ENCODE peak calls at places on chromosomes 12 and 14, in seven cellular contexts. A, B, I, Y, O, X and U are unnamed samples.

GRCh38 chr14:51342226-51342625 is 102.2 kb downstream of the TMX1 start:
- DNase-seq in I (no peak), X (no peak), B (peak; percentile 16), A (peak; percentile 56), Y (no peak), O (no peak), U (no peak)

GRCh38 chr12:128613821-128614220 is 209.9 kb downstream of the SLC15A4 start:
- DNase-seq in O (no peak), A (no peak), I (no peak), X (no peak), Y (no peak), B (no peak), U (no peak)

GRCh38 chr14:73903028-73903427 is 16.4 kb downstream of the ZNF410 start:
- DNase-seq in I (no peak), O (no peak), Y (no peak), A (peak; percentile 35), X (no peak), B (no peak), U (no peak)

GRCh38 chr12:49059385-49060232 is 985 bp downstream of the KMT2D start:
- DNase-seq in X (peak; percentile 38), Y (peak; percentile 74), A (no peak), O (no peak), B (peak; percentile 40), I (no peak), U (no peak)

GRCh38 chr12:114238808-114239207 is 167.1 kb downstream of the TBX5 start:
- DNase-seq in B (no peak), A (no peak), O (peak; percentile 45), X (peak; percentile 2), I (no peak), Y (no peak), U (peak; percentile 72)

GRCh38 chr14:94342334-94342934 is 19.3 kb upstream of the SERPINA6 start:
- DNase-seq in A (peak; percentile 99), X (peak; percentile 94), Y (peak; percentile 76), B (peak; percentile 80), O (peak; percentile 84), I (no peak), U (peak; percentile 92)

GRCh38 chr14:42192659-42193425 is 586.2 kb downstream of the LRFN5 start:
- DNase-seq in B (peak; percentile 17), I (no peak), O (no peak), X (no peak), A (peak; percentile 98), Y (no peak), U (no peak)

GRCh38 chr12:66393890-66394289 is 91.6 kb downstream of the HELB start:
- DNase-seq in X (no peak), I (peak; percentile 29), O (no peak), Y (no peak), A (no peak), B (no peak), U (no peak)

GRCh38 chr14:93959239-93960107 is 16.9 kb downstream of the ASB2 start:
- DNase-seq in A (peak; percentile 95), O (no peak), X (peak; percentile 73), Y (peak; percentile 93), B (peak; percentile 92), I (peak; percentile 93), U (peak; percentile 68)

GRCh38 chr14:77023001-77023996 is 5.2 kb downstream of the IRF2BPL start:
- DNase-seq in X (peak; percentile 91), B (no peak), O (no peak), A (peak; percentile 38), Y (no peak), I (no peak), U (peak; percentile 68)

GRCh38 chr12:118355838-118356237 is 16.9 kb downstream of the TAOK3 start:
- DNase-seq in A (no peak), X (no peak), O (no peak), Y (no peak), B (no peak), I (no peak), U (no peak)

GRCh38 chr12:6038160-6038559 is 86.3 kb downstream of the VWF start:
- DNase-seq in A (peak; percentile 76), X (peak; percentile 51), Y (no peak), O (no peak), I (peak; percentile 29), B (peak; percentile 77), U (no peak)

GRCh38 chr12:52442600-52443061 is 8.5 kb upstream of the KRT75 start:
- DNase-seq in Y (no peak), B (peak; percentile 51), A (peak; percentile 74), I (no peak), O (no peak), X (peak; percentile 42), U (no peak)

GRCh38 chr12:10170199-10170598 is 1.7 kb downstream of the OLR1 start:
- DNase-seq in X (no peak), O (no peak), A (no peak), Y (no peak), B (no peak), I (no peak), U (no peak)

GRCh38 chr14:68690106-68690960 is 102.5 kb downstream of the ZFP36L1 start:
- DNase-seq in Y (no peak), O (no peak), I (no peak), A (no peak), X (no peak), B (no peak), U (no peak)

GRCh38 chr12:12784911-12785814 is at the start of gene APOLD1:
- DNase-seq in I (no peak), B (no peak), O (peak; percentile 43), A (no peak), X (peak; percentile 23), Y (peak; percentile 66), U (peak; percentile 72)

GRCh38 chr12:51643951-51644350 is 52.9 kb downstream of the SCN8A start:
- DNase-seq in B (no peak), X (no peak), Y (no peak), A (peak; percentile 28), O (no peak), I (no peak), U (no peak)

GRCh38 chr12:54019111-54019811 is 9.0 kb upstream of the HOXC6 start:
- DNase-seq in I (no peak), Y (peak; percentile 63), B (no peak), A (no peak), X (no peak), O (no peak), U (no peak)

GRCh38 chr12:54021006-54021405 is 7.2 kb upstream of the HOXC6 start:
- DNase-seq in A (no peak), I (no peak), O (no peak), B (no peak), X (no peak), Y (peak; percentile 56), U (no peak)

GRCh38 chr12:54018608-54018984 is 9.6 kb upstream of the HOXC6 start:
- DNase-seq in A (no peak), X (no peak), I (no peak), Y (peak; percentile 86), B (peak; percentile 39), O (no peak), U (peak; percentile 68)

GRCh38 chr12:54020587-54020969 is 7.7 kb upstream of the HOXC6 start:
- DNase-seq in O (no peak), X (no peak), B (no peak), Y (peak; percentile 4), I (no peak), A (no peak), U (no peak)

GRCh38 chr12:54019924-54020586 is 8.2 kb upstream of the HOXC6 start:
- DNase-seq in I (no peak), A (no peak), Y (peak; percentile 74), X (no peak), O (no peak), B (no peak), U (no peak)
- H3K4me3 ChIP-seq in I (no peak overlapping the region), A (no peak overlapping the region), Y (peak overlapping the region; percentile 77), X (no peak overlapping the region), O (peak overlapping the region; percentile 40), B (no peak overlapping the region), U (no peak overlapping the region)

DNA sequence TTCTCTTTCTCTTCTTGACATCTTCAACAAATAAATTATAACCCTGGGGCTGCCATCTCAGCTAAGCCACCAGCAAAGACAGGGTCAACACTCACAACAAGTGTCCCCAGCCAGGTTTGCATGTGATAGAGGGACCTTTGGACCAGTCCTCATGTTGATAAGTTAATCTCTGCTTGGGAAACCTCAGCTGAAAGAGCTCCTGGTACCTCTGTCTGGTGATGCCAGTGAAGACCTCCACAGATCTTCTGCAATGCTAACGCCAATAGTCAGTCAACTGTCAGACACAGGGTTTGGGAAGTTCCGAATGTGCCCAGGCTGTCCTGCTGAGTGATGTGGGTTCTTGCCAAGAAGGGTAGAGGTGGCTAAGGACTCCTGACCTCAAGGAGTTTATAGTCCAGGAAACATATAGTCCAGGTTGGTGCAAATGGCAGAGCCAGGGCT is 179.8 kb upstream of the GZMB start:
- DNase-seq in X (no peak), O (no peak), I (no peak), Y (no peak), A (no peak), B (no peak), U (no peak)
- H3K4me1 ChIP-seq in X (peaks cover 73% of the 10 kb centered on the region), O (peaks cover 96% of the 10 kb centered on the region), I (no peaks in the 10 kb centered on the region), Y (peaks cover 5% of the 10 kb centered on the region), A (peaks cover 2% of the 10 kb centered on the region), B (peaks cover 12% of the 10 kb centered on the region), U (peaks cover 25% of the 10 kb centered on the region)

DNA sequence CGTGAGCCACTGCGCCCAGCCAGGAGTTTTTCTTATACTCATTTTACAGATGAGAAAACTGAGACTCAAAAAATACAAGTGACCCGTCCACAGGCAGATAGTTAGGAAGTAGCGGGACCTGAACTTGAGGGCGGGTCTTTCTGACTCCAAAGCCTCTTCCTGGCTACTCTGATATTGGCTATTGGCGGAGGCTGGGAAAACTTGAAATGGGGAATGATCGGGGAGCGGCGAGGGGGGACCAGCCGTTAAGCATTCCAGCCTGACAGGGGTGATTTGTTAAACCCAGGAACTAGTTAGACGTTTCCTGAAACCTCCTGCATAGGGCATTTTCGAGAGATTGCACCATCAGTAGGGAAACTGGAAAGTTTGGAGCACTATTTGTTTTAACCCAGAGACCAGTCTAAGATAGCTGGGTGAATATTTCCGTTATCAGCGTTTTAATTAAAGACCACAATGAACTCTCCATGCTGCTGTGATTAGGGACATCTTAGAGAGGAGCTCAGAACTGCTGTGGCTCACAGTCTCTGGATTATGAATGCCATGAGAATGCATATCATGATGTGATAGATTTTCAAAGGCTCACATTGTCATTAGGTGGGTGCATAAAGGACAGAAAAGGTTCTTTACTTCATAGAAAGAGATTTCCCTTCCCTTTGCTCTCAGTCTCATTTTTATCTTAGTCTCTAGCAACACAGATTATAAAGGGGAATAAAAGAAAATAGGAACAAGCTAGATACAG is 2.5 kb downstream of the NR1H4 start:
- DNase-seq in A (no peak), B (no peak), I (no peak), X (peak; percentile 43), Y (no peak), O (no peak), U (no peak)
- H3K4me3 ChIP-seq in A (no peak overlapping the region), B (no peak overlapping the region), I (no peak overlapping the region), X (no peak overlapping the region), Y (no peak overlapping the region), O (no peak overlapping the region), U (no peak overlapping the region)

DNA sequence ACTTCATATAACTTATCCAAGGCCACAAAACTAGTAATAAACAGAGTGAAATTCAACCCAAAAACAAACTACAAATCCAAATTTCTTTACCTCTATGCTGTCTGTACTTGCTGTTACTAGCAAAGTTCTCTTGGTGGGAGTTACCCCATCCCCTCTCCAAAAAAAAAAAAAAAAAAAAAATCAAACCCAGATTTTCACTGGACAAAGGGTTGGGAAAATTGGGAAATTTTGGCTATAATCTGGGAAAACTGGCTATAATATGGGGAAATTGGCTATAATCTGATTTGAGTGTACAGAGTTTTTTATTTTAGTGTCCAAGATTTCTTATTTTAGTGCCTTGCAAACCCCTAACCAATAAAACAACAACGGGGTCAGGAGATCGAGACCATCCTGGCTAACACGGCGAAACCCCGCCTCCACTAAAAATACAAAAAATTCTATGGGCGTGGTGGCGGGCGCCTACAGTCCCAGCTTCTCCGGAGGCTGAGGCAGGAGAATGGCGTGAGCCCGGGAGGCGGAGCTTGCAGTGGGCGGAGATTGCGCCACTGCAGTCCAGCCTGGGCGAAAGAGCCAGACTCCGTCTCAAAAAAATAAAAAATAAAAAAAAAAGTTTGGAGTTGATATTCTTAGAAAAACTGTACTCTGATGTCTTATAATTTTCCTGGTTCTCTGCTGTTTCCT is 148.4 kb downstream of the CHST11 start:
- DNase-seq in X (no peak), A (no peak), B (no peak), Y (peak; percentile 56), O (no peak), I (no peak), U (peak; percentile 63)
- H3K4me1 ChIP-seq in X (peaks cover 7% of the 10 kb centered on the region), A (peaks cover 7% of the 10 kb centered on the region), B (peaks cover 62% of the 10 kb centered on the region), Y (peaks cover 6% of the 10 kb centered on the region), O (peaks cover 41% of the 10 kb centered on the region), I (peaks cover 55% of the 10 kb centered on the region), U (peaks cover 6% of the 10 kb centered on the region)